ENCODE peak calls at places on chromosomes 1 and 21, in ten cellular contexts. Z, Y, F, C, V, R, U, J, K and Q are unnamed samples.

GRCh38 chr1:201946224-201946908 is at the start of gene LMOD1:
- DNase-seq in Z (peak), Y (peak), U (peak), R (peak), C (peak), V (peak), F (peak), J (peak), K (peak), Q (no peak)

GRCh38 chr1:201192478-201192804 is 1.8 kb downstream of the IGFN1 start:
- DNase-seq in K (no peak), R (peak), Z (no peak), J (no peak), F (no peak), V (no peak), C (no peak), U (no peak), Y (no peak), Q (no peak)

GRCh38 chr1:41670558-41670957 is 186.1 kb upstream of the EDN2 start:
- DNase-seq in K (no peak), R (no peak), J (peak), Z (no peak), U (no peak), Y (no peak), F (peak), C (peak), V (no peak), Q (no peak)

GRCh38 chr1:204067935-204068334 is 5.0 kb upstream of the SOX13 start:
- DNase-seq in V (no peak), J (no peak), F (no peak), R (no peak), Y (no peak), K (no peak), U (no peak), Z (no peak), C (no peak), Q (no peak)

GRCh38 chr1:237152506-237153335 is 110.7 kb downstream of the RYR2 start:
- DNase-seq in Z (no peak), V (no peak), Y (no peak), R (no peak), U (no peak), F (no peak), K (no peak), C (no peak), J (no peak), Q (no peak)

GRCh38 chr1:162847839-162848453 is 13.0 kb downstream of the CCDC190 start:
- DNase-seq in C (peak), Z (peak), J (peak), K (peak), V (peak), U (peak), F (peak), Y (peak), R (peak), Q (peak)

GRCh38 chr21:44949161-44950015 is 9.6 kb downstream of the SLX9 start:
- DNase-seq in R (peak), F (peak), J (peak), Y (peak), K (peak), V (no peak), C (peak), U (peak), Z (peak), Q (peak)

GRCh38 chr1:143611159-143611558 is 360.6 kb downstream of the FAM72C start:
- DNase-seq in J (peak), Y (no peak), Z (no peak), F (no peak), K (no peak), U (no peak), C (peak), V (no peak), R (no peak), Q (no peak)

GRCh38 chr1:109371271-109371739 is 26.4 kb downstream of the SORT1 start:
- DNase-seq in C (no peak), J (peak), V (no peak), R (no peak), U (no peak), F (no peak), Y (no peak), K (no peak), Z (peak), Q (no peak)

GRCh38 chr1:208233546-208233945 is 10.6 kb downstream of the PLXNA2 start:
- DNase-seq in F (peak), K (peak), Y (no peak), J (no peak), U (peak), Z (peak), C (peak), V (no peak), R (no peak), Q (no peak)

GRCh38 chr1:168007691-168008090 is 70.8 kb upstream of the MPC2 start:
- DNase-seq in J (no peak), K (no peak), Z (no peak), R (no peak), C (no peak), V (no peak), U (no peak), F (no peak), Y (no peak), Q (no peak)

GRCh38 chr1:97632776-97633175 is 288.1 kb downstream of the DPYD start:
- DNase-seq in K (no peak), Z (no peak), J (no peak), C (no peak), Y (no peak), R (no peak), U (no peak), V (no peak), F (no peak), Q (no peak)

GRCh38 chr1:99768525-99769382 is 2.3 kb upstream of the FRRS1 start:
- DNase-seq in F (no peak), V (no peak), U (no peak), J (peak), R (peak), K (no peak), C (no peak), Y (no peak), Z (no peak), Q (no peak)

GRCh38 chr1:214446772-214447556 is 104.4 kb downstream of the PTPN14 start:
- DNase-seq in J (peak), C (peak), U (no peak), R (peak), F (peak), Z (peak), V (no peak), K (peak), Y (no peak), Q (no peak)

GRCh38 chr1:40799351-40799867 is 15.8 kb downstream of the KCNQ4 start:
- DNase-seq in C (no peak), J (peak), Z (no peak), R (peak), K (no peak), Y (no peak), V (no peak), U (no peak), F (no peak), Q (no peak)

GRCh38 chr1:11934295-11935039 is at the start of gene PLOD1:
- DNase-seq in K (peak), V (peak), U (peak), R (peak), Y (peak), C (peak), J (peak), Z (peak), F (peak), Q (peak)

GRCh38 chr1:229710746-229711145 is 84.7 kb downstream of the URB2 start:
- DNase-seq in V (no peak), K (no peak), U (no peak), Y (no peak), F (no peak), Z (no peak), C (no peak), J (no peak), R (no peak), Q (no peak)

GRCh38 chr1:65469889-65470340 is 49.4 kb downstream of the LEPR start:
- DNase-seq in R (no peak), C (no peak), J (no peak), K (no peak), Y (no peak), F (no peak), V (no peak), Z (no peak), U (no peak), Q (no peak)

GRCh38 chr1:240803151-240803550 is 191.2 kb upstream of the GREM2 start:
- DNase-seq in Z (no peak), F (no peak), R (no peak), Y (no peak), V (no peak), C (no peak), J (no peak), K (no peak), U (no peak), Q (no peak)

GRCh38 chr1:186978596-186979556 is 150.1 kb downstream of the PLA2G4A start:
- DNase-seq in J (no peak), F (no peak), R (no peak), V (no peak), U (no peak), Y (no peak), Z (no peak), C (no peak), K (no peak), Q (no peak)

GRCh38 chr1:32872189-32872898 is 1.6 kb upstream of the FNDC5 start:
- DNase-seq in R (peak), Z (peak), U (peak), Y (peak), C (peak), K (peak), V (no peak), J (peak), F (peak), Q (peak)

GRCh38 chr1:32992489-32993214 is 28.0 kb upstream of the RNF19B start:
- DNase-seq in J (peak), F (peak), C (peak), Z (peak), V (peak), Y (peak), U (peak), K (peak), R (peak), Q (no peak)

GRCh38 chr1:66182551-66183178 is 351.3 kb upstream of the SGIP1 start:
- DNase-seq in Z (no peak), F (no peak), U (no peak), R (peak), C (no peak), K (peak), Y (no peak), V (no peak), J (peak), Q (peak)

GRCh38 chr1:227896710-227897655 is 50.7 kb downstream of the WNT9A start:
- DNase-seq in Z (no peak), J (no peak), U (peak), C (no peak), F (peak), V (no peak), K (peak), Y (peak), R (peak), Q (no peak)

GRCh38 chr1:175186371-175187160 is 6.0 kb downstream of the KIAA0040 start:
- DNase-seq in U (no peak), Y (no peak), F (no peak), V (no peak), Z (no peak), J (no peak), C (no peak), K (no peak), R (no peak), Q (no peak)

GRCh38 chr1:230744382-230744781 is 2.8 kb upstream of the CAPN9 start:
- DNase-seq in F (no peak), C (peak), R (no peak), Y (no peak), Z (no peak), K (no peak), V (no peak), U (no peak), J (peak), Q (no peak)

GRCh38 chr1:110962892-110963665 is 643 bp downstream of the LRIF1 start:
- DNase-seq in C (peak), Z (peak), V (peak), K (peak), J (peak), U (peak), Y (peak), R (peak), F (peak), Q (peak)

GRCh38 chr1:9989773-9990172 is 7.3 kb upstream of the RBP7 start:
- DNase-seq in Z (no peak), V (no peak), K (no peak), Y (no peak), F (no peak), J (no peak), C (no peak), R (no peak), U (no peak), Q (no peak)

GRCh38 chr1:226711976-226712778 is 26.9 kb downstream of the ITPKB start:
- DNase-seq in K (no peak), R (no peak), V (no peak), Y (no peak), C (no peak), F (no peak), J (no peak), U (no peak), Z (no peak), Q (peak)

GRCh38 chr1:213531369-213532310 is 456.1 kb upstream of the PROX1 start:
- DNase-seq in U (no peak), F (no peak), V (no peak), C (no peak), K (no peak), R (no peak), Y (no peak), Z (no peak), J (no peak), Q (no peak)

GRCh38 chr1:47183308-47184089 is 6.3 kb downstream of the PDZK1IP1 start:
- DNase-seq in R (no peak), U (no peak), Y (no peak), Z (no peak), V (no peak), J (no peak), K (no peak), F (no peak), C (no peak), Q (no peak)

GRCh38 chr1:181206513-181206912 is 118.0 kb downstream of the IER5 start:
- DNase-seq in V (no peak), R (no peak), C (no peak), U (no peak), Y (no peak), K (no peak), Z (no peak), J (no peak), F (no peak), Q (no peak)

GRCh38 chr1:82686774-82687173 is 886.0 kb downstream of the ADGRL2 start:
- DNase-seq in R (no peak), C (no peak), F (no peak), J (no peak), Y (no peak), Z (no peak), U (no peak), V (no peak), K (no peak), Q (no peak)

GRCh38 chr1:205324781-205325180 is 3.2 kb upstream of the NUAK2 start:
- DNase-seq in K (no peak), R (no peak), Z (peak), V (no peak), F (peak), Y (no peak), J (no peak), C (peak), U (no peak), Q (no peak)

GRCh38 chr1:145720556-145720877 is 1.2 kb downstream of the CD160 start:
- DNase-seq in Z (peak), C (peak), Y (no peak), R (no peak), K (no peak), J (peak), U (no peak), F (peak), V (no peak), Q (no peak)

GRCh38 chr1:207004931-207005830 is 27.4 kb downstream of the C1orf116 start:
- DNase-seq in J (peak), V (no peak), R (no peak), C (peak), K (peak), U (peak), Z (peak), Y (peak), F (peak), Q (peak)
- H3K4me3 ChIP-seq in J (no peak), V (no peak), R (no peak), C (no peak), K (no peak), U (no peak), Z (no peak), Y (no peak), F (no peak), Q (no peak)

GRCh38 chr1:117675907-117676430 is 70.1 kb downstream of the TENT5C start:
- DNase-seq in F (no peak), U (no peak), V (no peak), Y (no peak), R (no peak), J (no peak), K (no peak), Z (no peak), C (no peak), Q (no peak)
- H3K4me3 ChIP-seq in F (no peak), U (no peak), V (no peak), Y (no peak), R (no peak), J (no peak), K (no peak), Z (no peak), C (no peak), Q (no peak)

GRCh38 chr1:27570823-27571222 is 33.1 kb downstream of the AHDC1 start:
- DNase-seq in C (peak), J (no peak), V (no peak), Y (no peak), Z (no peak), F (no peak), U (no peak), R (peak), K (no peak), Q (no peak)

GRCh38 chr1:27571439-27572018 is 32.4 kb downstream of the AHDC1 start:
- DNase-seq in R (peak), J (no peak), Z (no peak), U (no peak), F (no peak), V (no peak), Y (no peak), K (no peak), C (peak), Q (no peak)

GRCh38 chr1:27572679-27573426 is 31.1 kb downstream of the AHDC1 start:
- DNase-seq in R (peak), U (no peak), K (no peak), Y (no peak), V (no peak), Z (peak), C (peak), F (no peak), J (peak), Q (no peak)

GRCh38 chr1:27570383-27570755 is 33.6 kb downstream of the AHDC1 start:
- DNase-seq in F (no peak), J (no peak), K (no peak), R (peak), C (peak), Y (no peak), V (no peak), U (no peak), Z (no peak), Q (no peak)

DNA sequence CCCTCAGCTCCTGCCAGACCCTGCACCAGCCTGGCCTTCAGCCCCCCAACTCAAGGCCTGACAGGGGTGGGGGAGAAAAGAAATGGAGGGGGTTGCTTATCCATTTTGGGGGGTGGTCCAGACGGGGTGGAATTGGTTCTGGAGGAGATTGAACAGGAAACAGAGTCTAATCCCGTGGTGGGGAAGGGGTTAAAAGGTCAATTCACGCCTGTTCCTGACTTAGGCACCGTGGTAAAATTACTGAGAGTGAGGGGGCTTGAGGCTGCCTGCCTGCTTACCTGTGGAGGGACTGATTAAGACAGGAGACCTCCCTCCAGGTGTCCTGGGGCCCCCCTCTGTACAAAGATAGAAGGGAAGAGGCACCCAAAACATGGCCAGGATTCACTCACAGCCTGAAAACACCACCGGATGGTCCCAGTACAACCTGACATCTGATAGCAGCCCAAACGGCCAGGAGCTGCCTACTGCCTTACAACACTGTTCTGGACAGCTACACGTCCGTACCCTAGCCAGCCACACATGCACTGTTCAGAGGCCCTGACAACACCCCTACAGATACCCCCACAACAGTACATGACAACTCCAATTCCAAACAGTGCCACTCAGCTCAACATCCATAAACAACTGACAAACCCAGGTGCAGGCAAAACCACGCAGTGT is 31.8 kb downstream of the AHDC1 start:
- DNase-seq in J (peak), U (no peak), R (peak), C (peak), Y (no peak), V (no peak), Z (no peak), F (no peak), K (no peak), Q (no peak)
- H3K4me3 ChIP-seq in J (no peak), U (no peak), R (peak), C (no peak), Y (no peak), V (peak), Z (no peak), F (no peak), K (no peak), Q (no peak)

GRCh38 chr1:31799895-31800676 is 15.7 kb downstream of the SPOCD1 start:
- DNase-seq in K (no peak), V (no peak), Z (peak), U (peak), Y (peak), J (no peak), C (no peak), F (peak), R (peak), Q (no peak)

GRCh38 chr1:31797216-31797615 is 18.6 kb downstream of the SPOCD1 start:
- DNase-seq in R (no peak), Y (no peak), J (no peak), F (peak), U (peak), K (no peak), V (no peak), C (no peak), Z (no peak), Q (no peak)

GRCh38 chr1:31798086-31798432 is 17.8 kb downstream of the SPOCD1 start:
- DNase-seq in R (no peak), V (no peak), K (peak), J (no peak), Z (no peak), Y (peak), F (peak), U (no peak), C (no peak), Q (no peak)

GRCh38 chr1:31799196-31799894 is 16.5 kb downstream of the SPOCD1 start:
- DNase-seq in U (no peak), J (no peak), Y (peak), V (no peak), F (peak), K (peak), Z (no peak), R (no peak), C (no peak), Q (no peak)

GRCh38 chr1:31798433-31799195 is 17.2 kb downstream of the SPOCD1 start:
- DNase-seq in Y (peak), R (no peak), C (no peak), U (peak), Z (peak), K (peak), V (peak), J (peak), F (peak), Q (no peak)
- H3K4me3 ChIP-seq in Y (peak), R (no peak), C (no peak), U (peak), Z (no peak), K (no peak), V (peak), J (peak), F (peak), Q (no peak)

GRCh38 chr1:151061704-151062103 is 1.5 kb downstream of the MLLT11 start:
- DNase-seq in V (no peak), U (no peak), C (no peak), F (no peak), K (no peak), R (no peak), Y (no peak), J (no peak), Z (no peak), Q (no peak)
- H3K4me3 ChIP-seq in V (no peak), U (no peak), C (peak), F (no peak), K (no peak), R (no peak), Y (peak), J (peak), Z (peak), Q (no peak)

DNA sequence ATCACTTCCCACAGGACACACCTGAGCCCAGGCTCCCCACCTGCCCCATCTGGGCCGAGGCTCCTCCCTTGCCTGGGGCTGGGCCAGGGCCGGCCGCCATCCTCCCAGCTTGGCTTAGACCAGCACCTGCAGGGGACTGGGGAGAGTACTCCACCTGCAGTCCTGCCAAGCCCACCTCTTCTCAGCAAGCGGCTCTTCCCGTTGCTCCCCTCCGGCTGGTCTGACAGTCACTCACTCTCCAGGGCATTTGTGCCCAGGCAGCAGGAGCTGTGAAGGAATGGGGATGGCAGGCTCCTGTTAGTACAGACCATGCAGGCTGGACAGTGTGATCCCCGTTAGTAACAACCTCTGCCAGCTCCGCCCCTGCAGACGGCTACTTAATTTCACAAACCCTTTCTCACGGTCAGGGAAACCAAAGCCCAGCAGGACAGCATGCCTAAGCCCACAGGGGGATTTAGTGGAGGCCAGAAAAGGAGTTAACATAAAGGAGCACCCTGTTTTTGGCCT is at the start of gene FYB2:
- DNase-seq in R (no peak), J (no peak), C (peak), F (no peak), K (peak), Z (peak), U (no peak), Y (peak), V (no peak), Q (no peak)
- H3K4me3 ChIP-seq in R (no peak), J (no peak), C (no peak), F (no peak), K (no peak), Z (no peak), U (no peak), Y (no peak), V (no peak), Q (no peak)